ENCODE peak calls at places on chromosomes 2 and 18, in seven cellular contexts. One of them, this sample, is unnamed.

GRCh38 chr2:20217041-20217970 is 7.6 kb downstream of the SDC1 start:
- DNase-seq in renal cortical epithelial cell: peak
- DNase-seq in nucleus accumbens: no peak
- DNase-seq in amniotic stem cell: no peak
- DNase-seq in anterior cingulate cortex: no peak
- DNase-seq in NCI-H345: no peak
- DNase-seq in Karpas-422: no peak
- DNase-seq in this sample: peak

GRCh38 chr2:190810981-190811587 is 69.5 kb upstream of the GLS start:
- DNase-seq in renal cortical epithelial cell: no peak
- DNase-seq in nucleus accumbens: no peak
- DNase-seq in amniotic stem cell: no peak
- DNase-seq in anterior cingulate cortex: no peak
- DNase-seq in NCI-H345: no peak
- DNase-seq in Karpas-422: no peak
- DNase-seq in this sample: no peak

GRCh38 chr2:8987413-8987812 is 16.1 kb downstream of the MBOAT2 start:
- DNase-seq in renal cortical epithelial cell: no peak
- DNase-seq in nucleus accumbens: no peak
- DNase-seq in amniotic stem cell: no peak
- DNase-seq in anterior cingulate cortex: no peak
- DNase-seq in NCI-H345: no peak
- DNase-seq in Karpas-422: no peak
- DNase-seq in this sample: no peak

GRCh38 chr2:225761396-225761795 is 361.9 kb downstream of the NYAP2 start:
- DNase-seq in renal cortical epithelial cell: no peak
- DNase-seq in nucleus accumbens: no peak
- DNase-seq in amniotic stem cell: no peak
- DNase-seq in anterior cingulate cortex: no peak
- DNase-seq in NCI-H345: no peak
- DNase-seq in Karpas-422: no peak
- DNase-seq in this sample: no peak

GRCh38 chr18:80154293-80154692 is 45.2 kb downstream of the ADNP2 start:
- DNase-seq in renal cortical epithelial cell: no peak
- DNase-seq in nucleus accumbens: no peak
- DNase-seq in amniotic stem cell: no peak
- DNase-seq in anterior cingulate cortex: no peak
- DNase-seq in NCI-H345: no peak
- DNase-seq in Karpas-422: peak
- DNase-seq in this sample: no peak

GRCh38 chr2:33210626-33211025 is 263.9 kb downstream of the LTBP1 start:
- DNase-seq in renal cortical epithelial cell: peak
- DNase-seq in nucleus accumbens: no peak
- DNase-seq in amniotic stem cell: peak
- DNase-seq in anterior cingulate cortex: no peak
- DNase-seq in NCI-H345: no peak
- DNase-seq in Karpas-422: no peak
- DNase-seq in this sample: no peak

GRCh38 chr2:240948905-240949790 is 43.0 kb downstream of the CROCC2 start:
- DNase-seq in renal cortical epithelial cell: no peak
- DNase-seq in nucleus accumbens: no peak
- DNase-seq in amniotic stem cell: no peak
- DNase-seq in anterior cingulate cortex: no peak
- DNase-seq in NCI-H345: peak
- DNase-seq in Karpas-422: no peak
- DNase-seq in this sample: peak

GRCh38 chr2:74278176-74278575 is 65.0 kb downstream of the SLC4A5 start:
- DNase-seq in renal cortical epithelial cell: no peak
- DNase-seq in nucleus accumbens: no peak
- DNase-seq in amniotic stem cell: no peak
- DNase-seq in anterior cingulate cortex: no peak
- DNase-seq in NCI-H345: no peak
- DNase-seq in Karpas-422: no peak
- DNase-seq in this sample: no peak

GRCh38 chr2:121860033-121860810 is 104.8 kb downstream of the TSN start:
- DNase-seq in renal cortical epithelial cell: peak
- DNase-seq in nucleus accumbens: no peak
- DNase-seq in amniotic stem cell: peak
- DNase-seq in anterior cingulate cortex: no peak
- DNase-seq in NCI-H345: no peak
- DNase-seq in Karpas-422: no peak
- DNase-seq in this sample: no peak

GRCh38 chr18:22983175-22983574 is 50.0 kb downstream of the RBBP8 start:
- DNase-seq in renal cortical epithelial cell: peak
- DNase-seq in nucleus accumbens: no peak
- DNase-seq in amniotic stem cell: peak
- DNase-seq in anterior cingulate cortex: no peak
- DNase-seq in NCI-H345: peak
- DNase-seq in Karpas-422: peak
- DNase-seq in this sample: no peak

GRCh38 chr2:25294573-25295462 is 46.9 kb downstream of the DNMT3A start:
- DNase-seq in renal cortical epithelial cell: peak
- DNase-seq in nucleus accumbens: no peak
- DNase-seq in amniotic stem cell: no peak
- DNase-seq in anterior cingulate cortex: peak
- DNase-seq in NCI-H345: peak
- DNase-seq in Karpas-422: peak
- DNase-seq in this sample: peak

GRCh38 chr2:66573866-66574265 is 138.9 kb downstream of the MEIS1 start:
- DNase-seq in renal cortical epithelial cell: no peak
- DNase-seq in nucleus accumbens: no peak
- DNase-seq in amniotic stem cell: no peak
- DNase-seq in anterior cingulate cortex: no peak
- DNase-seq in NCI-H345: no peak
- DNase-seq in Karpas-422: peak
- DNase-seq in this sample: no peak

GRCh38 chr18:77165489-77166415 is 33.2 kb upstream of the MBP start:
- DNase-seq in renal cortical epithelial cell: no peak
- DNase-seq in nucleus accumbens: no peak
- DNase-seq in amniotic stem cell: no peak
- DNase-seq in anterior cingulate cortex: no peak
- DNase-seq in NCI-H345: no peak
- DNase-seq in Karpas-422: no peak
- DNase-seq in this sample: no peak

GRCh38 chr2:203242518-203242917 is 3.7 kb downstream of the CYP20A1 start:
- DNase-seq in renal cortical epithelial cell: no peak
- DNase-seq in nucleus accumbens: no peak
- DNase-seq in amniotic stem cell: no peak
- DNase-seq in anterior cingulate cortex: no peak
- DNase-seq in NCI-H345: no peak
- DNase-seq in Karpas-422: no peak
- DNase-seq in this sample: no peak

GRCh38 chr2:63055510-63056308 is 5.1 kb downstream of the OTX1 start:
- DNase-seq in renal cortical epithelial cell: no peak
- DNase-seq in nucleus accumbens: no peak
- DNase-seq in amniotic stem cell: no peak
- DNase-seq in anterior cingulate cortex: no peak
- DNase-seq in NCI-H345: no peak
- DNase-seq in Karpas-422: no peak
- DNase-seq in this sample: no peak

GRCh38 chr2:64554117-64554516 is 30.0 kb downstream of the AFTPH start:
- DNase-seq in renal cortical epithelial cell: no peak
- DNase-seq in nucleus accumbens: no peak
- DNase-seq in amniotic stem cell: no peak
- DNase-seq in anterior cingulate cortex: no peak
- DNase-seq in NCI-H345: no peak
- DNase-seq in Karpas-422: no peak
- DNase-seq in this sample: no peak

GRCh38 chr2:41194235-41194634 is 742.3 kb upstream of the SLC8A1 start:
- DNase-seq in renal cortical epithelial cell: peak
- DNase-seq in nucleus accumbens: no peak
- DNase-seq in amniotic stem cell: peak
- DNase-seq in anterior cingulate cortex: no peak
- DNase-seq in NCI-H345: no peak
- DNase-seq in Karpas-422: no peak
- DNase-seq in this sample: no peak

GRCh38 chr2:17915099-17915498 is 36.6 kb downstream of the KCNS3 start:
- DNase-seq in renal cortical epithelial cell: no peak
- DNase-seq in nucleus accumbens: no peak
- DNase-seq in amniotic stem cell: no peak
- DNase-seq in anterior cingulate cortex: no peak
- DNase-seq in NCI-H345: no peak
- DNase-seq in Karpas-422: no peak
- DNase-seq in this sample: no peak

GRCh38 chr2:43000242-43001054 is 208.1 kb upstream of the HAAO start:
- DNase-seq in renal cortical epithelial cell: no peak
- DNase-seq in nucleus accumbens: peak
- DNase-seq in amniotic stem cell: no peak
- DNase-seq in anterior cingulate cortex: peak
- DNase-seq in NCI-H345: peak
- DNase-seq in Karpas-422: no peak
- DNase-seq in this sample: peak

GRCh38 chr2:162888641-162889040 is 50.1 kb upstream of the KCNH7 start:
- DNase-seq in renal cortical epithelial cell: no peak
- DNase-seq in nucleus accumbens: no peak
- DNase-seq in amniotic stem cell: no peak
- DNase-seq in anterior cingulate cortex: no peak
- DNase-seq in NCI-H345: no peak
- DNase-seq in Karpas-422: no peak
- DNase-seq in this sample: no peak

GRCh38 chr2:118622931-118623330 is 224.5 kb downstream of the EN1 start:
- DNase-seq in renal cortical epithelial cell: no peak
- DNase-seq in nucleus accumbens: no peak
- DNase-seq in amniotic stem cell: no peak
- DNase-seq in anterior cingulate cortex: no peak
- DNase-seq in NCI-H345: no peak
- DNase-seq in Karpas-422: no peak
- DNase-seq in this sample: no peak

GRCh38 chr18:46070683-46071614 is 1.1 kb downstream of the PSTPIP2 start:
- DNase-seq in renal cortical epithelial cell: no peak
- DNase-seq in nucleus accumbens: no peak
- DNase-seq in amniotic stem cell: no peak
- DNase-seq in anterior cingulate cortex: no peak
- DNase-seq in NCI-H345: no peak
- DNase-seq in Karpas-422: peak
- DNase-seq in this sample: peak

GRCh38 chr18:48800877-48801727 is 149.7 kb downstream of the SMAD7 start:
- DNase-seq in renal cortical epithelial cell: no peak
- DNase-seq in nucleus accumbens: no peak
- DNase-seq in amniotic stem cell: no peak
- DNase-seq in anterior cingulate cortex: no peak
- DNase-seq in NCI-H345: no peak
- DNase-seq in Karpas-422: no peak
- DNase-seq in this sample: peak

GRCh38 chr18:21820035-21820810 is 79.6 kb downstream of the MIB1 start:
- DNase-seq in renal cortical epithelial cell: peak
- DNase-seq in nucleus accumbens: no peak
- DNase-seq in amniotic stem cell: no peak
- DNase-seq in anterior cingulate cortex: no peak
- DNase-seq in NCI-H345: no peak
- DNase-seq in Karpas-422: no peak
- DNase-seq in this sample: no peak

GRCh38 chr18:28115149-28115550 is 61.8 kb downstream of the CDH2 start:
- DNase-seq in renal cortical epithelial cell: peak
- DNase-seq in nucleus accumbens: no peak
- DNase-seq in amniotic stem cell: peak
- DNase-seq in anterior cingulate cortex: no peak
- DNase-seq in NCI-H345: no peak
- DNase-seq in Karpas-422: no peak
- DNase-seq in this sample: no peak

GRCh38 chr2:8028036-8028435 is 653.8 kb upstream of the ID2 start:
- DNase-seq in renal cortical epithelial cell: no peak
- DNase-seq in nucleus accumbens: no peak
- DNase-seq in amniotic stem cell: no peak
- DNase-seq in anterior cingulate cortex: no peak
- DNase-seq in NCI-H345: no peak
- DNase-seq in Karpas-422: no peak
- DNase-seq in this sample: no peak

GRCh38 chr2:20638014-20638413 is 12.9 kb downstream of the HS1BP3 start:
- DNase-seq in renal cortical epithelial cell: no peak
- DNase-seq in nucleus accumbens: no peak
- DNase-seq in amniotic stem cell: no peak
- DNase-seq in anterior cingulate cortex: no peak
- DNase-seq in NCI-H345: no peak
- DNase-seq in Karpas-422: no peak
- DNase-seq in this sample: no peak

GRCh38 chr2:219453691-219454131 is 19.1 kb downstream of the SPEG start:
- DNase-seq in renal cortical epithelial cell: peak
- DNase-seq in nucleus accumbens: no peak
- DNase-seq in amniotic stem cell: peak
- DNase-seq in anterior cingulate cortex: no peak
- DNase-seq in NCI-H345: no peak
- DNase-seq in Karpas-422: no peak
- DNase-seq in this sample: no peak

GRCh38 chr18:37869051-37869450 is 303.5 kb upstream of the CELF4 start:
- DNase-seq in renal cortical epithelial cell: no peak
- DNase-seq in nucleus accumbens: no peak
- DNase-seq in amniotic stem cell: no peak
- DNase-seq in anterior cingulate cortex: no peak
- DNase-seq in NCI-H345: no peak
- DNase-seq in Karpas-422: no peak
- DNase-seq in this sample: no peak

This sample was measured in spleen.